ENCODE peak calls at places on chromosomes 7 and 10, in five cellular contexts. W is CD8-positive, alpha-beta T cell; R is pancreas; D is tibial nerve; T is fibroblast of pulmonary artery. N is an unnamed sample.

GRCh38 chr7:45203947-45204445 is 46.4 kb downstream of the RAMP3 start:
- DNase-seq in R (no peak), W (no peak), T (peak; percentile 63), D (no peak), N (no peak)

GRCh38 chr10:13665516-13666262 is 78.9 kb downstream of the PRPF18 start:
- DNase-seq in T (no peak), D (no peak), R (no peak), W (no peak), N (no peak)

GRCh38 chr7:114930829-114931655 is 9.1 kb downstream of the MDFIC start:
- DNase-seq in W (no peak), T (no peak), D (no peak), R (no peak), N (no peak)

GRCh38 chr7:921581-922333 is 32.7 kb downstream of the ADAP1 start:
- DNase-seq in D (peak; percentile 8), T (no peak), W (no peak), R (no peak), N (no peak)

GRCh38 chr10:121152033-121152432 is 300.9 kb downstream of the WDR11 start:
- DNase-seq in R (no peak), D (no peak), T (no peak), W (no peak), N (no peak)

GRCh38 chr7:142612264-142612881 is 136.9 kb upstream of the PRSS1 start:
- DNase-seq in T (peak; percentile 29), R (no peak), W (no peak), D (no peak), N (peak; percentile 32)

GRCh38 chr7:157981778-157982177 is 605.8 kb downstream of the PTPRN2 start:
- DNase-seq in T (no peak), R (no peak), D (no peak), W (no peak), N (no peak)

GRCh38 chr7:95012001-95012400 is 104.6 kb downstream of the PPP1R9A start:
- DNase-seq in D (no peak), T (no peak), R (no peak), W (no peak), N (no peak)

GRCh38 chr10:26112532-26112931 is 104.0 kb upstream of the GAD2 start:
- DNase-seq in R (no peak), W (no peak), D (no peak), T (no peak), N (no peak)

GRCh38 chr7:158655931-158656441 is 48.6 kb downstream of the NCAPG2 start:
- DNase-seq in D (no peak), R (no peak), W (no peak), T (no peak), N (no peak)

GRCh38 chr10:98852686-98853085 is 383.0 kb downstream of the HPSE2 start:
- DNase-seq in D (no peak), R (no peak), T (no peak), W (no peak), N (no peak)
- TF ChIP-seq CTCF in D (no peak), R (no peak), T (no peak), W (no peak), N (peak; percentile 24)

DNA sequence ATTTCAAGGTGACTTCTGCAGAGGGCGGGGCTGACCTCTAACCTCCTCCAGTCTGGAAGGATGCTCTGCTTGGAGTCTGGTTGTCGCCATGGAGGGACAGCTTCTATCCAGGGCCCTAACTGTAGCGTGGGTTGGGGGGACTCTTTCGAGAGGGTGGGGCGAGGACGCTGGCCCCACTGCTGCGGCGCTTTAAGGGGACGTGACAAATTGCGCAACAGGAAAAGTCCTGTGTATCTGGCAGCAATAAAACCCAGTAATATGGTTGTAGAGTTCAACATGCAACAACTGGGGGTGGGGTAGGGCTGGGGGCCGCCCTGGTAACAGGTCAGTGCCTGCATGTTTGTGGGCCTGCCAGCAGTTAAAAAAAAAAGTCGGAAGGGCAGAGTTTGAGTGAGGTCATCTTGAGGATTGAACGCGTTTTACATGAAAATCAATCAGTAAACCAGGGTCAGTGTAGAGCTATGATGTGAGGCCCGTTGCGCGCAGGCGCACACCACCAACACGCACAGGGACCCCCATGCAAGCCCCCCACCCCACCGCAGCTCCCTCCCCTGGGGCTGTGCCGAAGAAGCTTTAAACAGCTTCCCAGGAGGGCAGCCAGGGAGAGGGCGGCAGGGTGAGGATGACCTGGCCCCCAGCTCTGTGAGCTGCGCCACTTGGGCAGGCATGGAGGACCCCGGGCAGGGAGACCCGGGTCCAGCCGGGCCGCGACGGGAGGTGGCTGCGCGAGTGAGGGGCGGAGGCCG is 4.3 kb downstream of the SHH start:
- DNase-seq in R (no peak), T (no peak), D (no peak), W (no peak), N (no peak)
- H3K4me3 ChIP-seq in R (no peak overlapping the region), T (no peak overlapping the region), D (peak overlapping the region; percentile 34), W (no peak overlapping the region), N (no peak overlapping the region)

GRCh38 chr10:91743460-91743859 is 54.8 kb upstream of the TNKS2 start:
- DNase-seq in T (no peak), W (no peak), R (no peak), D (no peak), N (no peak)

GRCh38 chr10:91742189-91742588 is 56.0 kb upstream of the TNKS2 start:
- DNase-seq in W (no peak), T (no peak), R (no peak), D (no peak), N (no peak)

GRCh38 chr10:91740353-91740924 is 57.8 kb upstream of the TNKS2 start:
- DNase-seq in R (no peak), W (no peak), D (no peak), T (no peak), N (no peak)

DNA sequence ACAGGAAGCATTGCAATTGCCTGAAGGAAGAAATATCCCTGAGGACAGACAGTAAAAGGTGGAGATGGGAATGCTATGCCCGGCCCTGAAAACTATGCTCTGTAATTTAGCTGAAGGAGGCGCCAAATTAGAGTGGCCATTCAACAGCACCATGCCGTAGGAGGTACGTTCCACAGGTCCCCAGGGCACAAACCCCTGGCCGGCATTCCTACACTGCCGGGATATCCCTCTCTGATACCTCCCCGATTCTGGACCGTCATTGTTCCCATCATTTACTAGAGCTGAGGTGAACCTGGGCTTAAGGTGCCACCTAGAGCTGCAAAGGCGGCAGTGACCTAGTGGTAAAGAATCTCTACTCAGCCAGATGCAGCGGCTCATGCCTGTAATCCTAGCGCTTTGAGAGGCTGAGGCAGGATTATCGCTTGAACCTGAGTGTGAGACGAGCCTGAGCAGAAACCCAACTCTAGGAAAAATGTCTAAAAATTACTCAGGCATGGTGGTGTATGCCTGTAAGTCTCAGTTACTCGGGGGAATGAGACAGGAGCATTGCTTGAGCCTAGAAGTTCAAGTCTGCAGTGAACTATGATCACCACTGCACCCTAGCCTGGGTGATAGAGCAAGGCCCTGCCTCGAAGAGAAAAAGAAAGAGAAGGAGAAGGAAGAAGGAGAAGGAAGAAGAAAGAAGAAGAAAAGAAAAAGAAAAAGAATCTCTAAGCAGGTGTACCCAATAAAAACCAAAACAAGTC is 53.0 kb upstream of the TNKS2 start:
- DNase-seq in D (no peak), T (peak; percentile 39), R (peak; percentile 24), W (no peak), N (no peak)
- TF ChIP-seq CTCF in D (no peak), T (peak; percentile 37), R (no peak), W (no peak), N (peak; percentile 31)

DNA sequence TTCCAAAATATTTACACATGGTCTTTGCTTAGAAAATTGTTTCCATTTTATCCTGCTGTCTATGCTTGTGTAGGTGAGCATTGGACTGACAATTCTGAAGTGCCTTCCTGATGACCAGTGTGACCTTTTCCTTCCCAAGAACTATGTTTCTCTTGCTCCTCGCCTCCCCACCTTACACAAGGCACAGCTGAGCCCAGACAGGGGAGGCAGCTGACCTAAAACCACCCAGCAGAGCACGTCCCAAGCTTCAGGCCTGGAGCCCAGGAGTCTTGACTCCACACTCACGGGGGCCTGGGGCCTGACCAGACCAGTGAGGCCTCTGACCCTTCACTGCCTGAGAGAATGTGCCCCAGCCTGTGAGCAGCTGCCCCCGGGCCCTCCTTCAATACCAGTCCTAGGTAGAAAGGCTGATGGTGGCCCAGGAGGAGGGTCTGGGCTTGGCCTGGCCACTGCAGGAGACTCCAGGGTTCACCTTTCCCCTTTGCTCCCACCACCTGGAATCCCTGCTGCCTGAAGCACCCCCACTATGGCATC is 7.0 kb downstream of the CALML5 start:
- DNase-seq in W (no peak), D (no peak), T (no peak), R (no peak), N (no peak)
- H3K4me3 ChIP-seq in W (no peak overlapping the region), D (no peak overlapping the region), T (no peak overlapping the region), R (no peak overlapping the region), N (no peak overlapping the region)

N was measured in HFF-Myc.